ENCODE peak calls at places on chromosomes 16 and 17, in nine cellular contexts. M is PC-9, O is tibial artery, D is adrenal gland, R is thoracic aorta, K is DND-41, V is ovary, W is testis, E is pancreas. C is an unnamed sample.

GRCh38 chr17:73432624-73433190 is 120.9 kb upstream of the CDC42EP4 start:
- DNase-seq in W (no peak), D (no peak), M (no peak), K (no peak), O (no peak), V (no peak), R (no peak), E (no peak), C (no peak)

GRCh38 chr17:72182256-72182890 is 61.6 kb downstream of the SOX9 start:
- DNase-seq in O (no peak), E (no peak), V (no peak), M (no peak), R (no peak), K (no peak), D (no peak), W (no peak), C (no peak)

GRCh38 chr16:77591347-77591746 is 131.0 kb upstream of the NUDT7 start:
- DNase-seq in M (no peak), K (no peak), V (no peak), D (no peak), E (no peak), W (no peak), O (no peak), R (no peak), C (no peak)

GRCh38 chr16:68000450-68000849 is 1.2 kb upstream of the DPEP2 start:
- DNase-seq in O (no peak), V (no peak), W (no peak), R (no peak), M (no peak), K (no peak), E (no peak), D (no peak), C (peak; percentile 6)

GRCh38 chr16:86676216-86676800 is 98.0 kb downstream of the FOXL1 start:
- DNase-seq in R (no peak), M (no peak), D (no peak), W (no peak), E (no peak), V (no peak), K (no peak), O (no peak), C (no peak)

GRCh38 chr17:60134396-60135159 is 15.2 kb upstream of the CA4 start:
- DNase-seq in W (peak; percentile 9), D (no peak), V (peak; percentile 13), R (no peak), K (no peak), M (no peak), E (peak; percentile 3), O (peak; percentile 55), C (peak; percentile 47)

GRCh38 chr17:81439926-81440450 is 44.7 kb downstream of the BAHCC1 start:
- DNase-seq in M (no peak), E (no peak), W (no peak), O (no peak), D (no peak), V (no peak), K (no peak), R (no peak), C (no peak)

GRCh38 chr16:16112450-16113053 is 110.7 kb downstream of the ABCC6 start:
- DNase-seq in O (no peak), W (no peak), M (no peak), E (no peak), D (no peak), K (no peak), V (no peak), R (no peak), C (no peak)

GRCh38 chr16:680967-681745 is 946 bp downstream of the STUB1 start:
- DNase-seq in V (peak; percentile 76), M (no peak), R (no peak), W (peak; percentile 64), O (no peak), K (no peak), E (no peak), D (peak; percentile 78), C (peak; percentile 63)

GRCh38 chr16:5851583-5851982 is 754.0 kb upstream of the EEF2KMT start:
- DNase-seq in E (no peak), V (no peak), O (no peak), K (no peak), W (no peak), D (no peak), R (no peak), M (peak; percentile 39), C (no peak)

GRCh38 chr16:23469814-23470213 is 16.8 kb upstream of the COG7 start:
- DNase-seq in E (peak; percentile 36), M (peak; percentile 81), O (no peak), R (no peak), K (no peak), D (no peak), W (no peak), V (no peak), C (peak; percentile 7)

GRCh38 chr17:37483311-37484039 is 6.2 kb upstream of the DUSP14 start:
- DNase-seq in E (no peak), V (no peak), D (no peak), O (no peak), K (no peak), W (no peak), R (no peak), M (peak; percentile 35), C (peak; percentile 86)

GRCh38 chr17:30477083-30477757 is at the start of gene GOSR1:
- DNase-seq in W (peak; percentile 98), O (peak; percentile 96), E (peak; percentile 90), K (peak; percentile 93), V (peak; percentile 92), M (peak; percentile 86), R (peak; percentile 68), D (peak; percentile 92), C (peak; percentile 97)

GRCh38 chr16:694187-694862 is 4.1 kb upstream of the WDR24 start:
- DNase-seq in K (no peak), O (no peak), R (no peak), E (no peak), M (no peak), V (no peak), W (no peak), D (no peak), C (no peak)

GRCh38 chr17:17350491-17351355 is 47.5 kb downstream of the NT5M start:
- DNase-seq in O (peak; percentile 59), R (no peak), D (no peak), W (no peak), E (no peak), M (no peak), V (no peak), K (no peak), C (peak; percentile 14)
- H3K4me1 ChIP-seq in O (peaks cover 13% of the 10 kb centered on the region), R (no peaks in the 10 kb centered on the region), D (no peaks in the 10 kb centered on the region), W (no peaks in the 10 kb centered on the region), E (no peaks in the 10 kb centered on the region), M (no peaks in the 10 kb centered on the region), V (peaks cover 2% of the 10 kb centered on the region), K (peaks cover 11% of the 10 kb centered on the region), C (no peaks in the 10 kb centered on the region)

GRCh38 chr16:57533618-57534336 is 2.6 kb downstream of the CCDC102A start:
- DNase-seq in K (peak; percentile 84), W (peak; percentile 16), V (peak; percentile 60), D (peak; percentile 39), R (no peak), O (peak; percentile 68), E (no peak), M (no peak), C (peak; percentile 63)

GRCh38 chr16:57534881-57535658 is 1.3 kb downstream of the CCDC102A start:
- DNase-seq in R (no peak), K (no peak), D (peak; percentile 35), O (peak; percentile 70), M (no peak), V (peak; percentile 68), E (no peak), W (peak; percentile 10), C (no peak)

GRCh38 chr16:57535680-57536305 is 578 bp downstream of the CCDC102A start:
- DNase-seq in E (peak; percentile 95), W (peak; percentile 95), D (peak; percentile 97), V (peak; percentile 98), O (peak; percentile 97), K (peak; percentile 91), M (peak; percentile 62), R (peak; percentile 74), C (peak; percentile 94)

GRCh38 chr16:57533366-57533617 is 3.1 kb downstream of the CCDC102A start:
- DNase-seq in E (no peak), O (peak; percentile 62), R (no peak), W (no peak), D (no peak), M (no peak), V (peak; percentile 42), K (no peak), C (no peak)

DNA sequence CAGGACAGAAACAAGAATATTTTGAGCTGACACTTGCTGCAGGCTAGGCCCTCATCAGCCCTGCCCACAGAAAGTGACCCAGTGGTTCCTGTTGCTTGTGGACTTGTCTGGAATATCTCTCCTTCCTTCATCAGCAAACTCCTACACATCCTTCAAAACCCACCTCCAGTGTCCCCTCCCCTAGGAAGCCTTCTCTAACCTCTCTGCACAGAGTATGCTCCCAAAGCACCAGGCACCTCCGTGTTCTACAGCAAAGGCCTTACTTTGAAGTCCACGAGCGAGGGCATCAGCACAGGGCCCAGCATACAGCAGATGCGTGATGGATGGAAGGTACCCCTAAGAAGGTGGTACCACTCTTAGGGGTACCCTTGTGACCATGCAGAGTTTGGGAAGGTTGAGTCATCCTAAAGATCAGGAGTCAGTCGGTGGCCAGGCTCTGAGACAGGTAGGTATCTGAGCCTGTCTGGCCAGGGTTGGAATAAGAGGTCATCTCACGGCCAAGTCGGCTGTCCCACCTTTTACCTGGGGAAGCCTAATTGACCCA is 2.0 kb downstream of the CCDC102A start:
- DNase-seq in O (no peak), D (peak; percentile 13), R (no peak), V (no peak), E (no peak), M (no peak), W (peak; percentile 12), K (no peak), C (no peak)
- H3K4me1 ChIP-seq in O (peaks cover 66% of the 10 kb centered on the region), D (peaks cover 40% of the 10 kb centered on the region), R (peaks cover 26% of the 10 kb centered on the region), V (peaks cover 9% of the 10 kb centered on the region), E (no peaks in the 10 kb centered on the region), M (no peaks in the 10 kb centered on the region), W (peaks cover 35% of the 10 kb centered on the region), K (peaks cover 52% of the 10 kb centered on the region), C (peaks cover 23% of the 10 kb centered on the region)

DNA sequence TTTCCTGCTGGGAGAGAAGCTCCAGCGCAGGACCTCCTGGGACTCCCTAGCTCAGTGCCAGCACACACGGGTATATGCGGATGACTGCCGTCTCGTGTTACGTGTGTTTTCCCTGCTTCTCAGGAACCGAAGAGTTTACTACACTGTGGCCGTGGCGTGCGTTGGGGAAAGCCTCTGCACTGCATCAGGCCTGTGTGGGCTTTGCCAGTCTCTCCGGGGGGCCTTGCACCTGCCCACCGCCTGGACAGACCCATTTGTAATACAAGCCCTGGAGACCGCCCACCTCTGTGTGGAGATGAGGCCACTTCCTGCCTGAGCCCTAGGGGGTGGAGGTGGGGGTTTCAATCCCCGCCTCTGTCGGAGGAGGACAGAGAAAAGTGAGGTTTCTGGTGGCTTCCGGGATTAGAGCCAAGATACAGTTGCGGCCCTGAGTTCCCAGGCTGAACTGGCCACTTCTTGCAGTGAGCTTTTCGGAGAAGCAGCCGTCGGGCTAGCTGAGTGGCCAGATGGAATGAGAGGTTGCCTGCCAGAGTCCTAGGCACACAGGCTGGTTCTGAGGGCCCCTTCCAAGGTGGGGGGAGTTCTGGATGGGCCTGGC is 43.4 kb upstream of the GSE1 start:
- DNase-seq in D (no peak), O (no peak), E (peak; percentile 37), K (peak; percentile 92), W (peak; percentile 74), R (no peak), V (no peak), M (no peak), C (peak; percentile 82)
- H3K4me1 ChIP-seq in D (peaks cover 47% of the 10 kb centered on the region), O (peaks cover 38% of the 10 kb centered on the region), E (peaks cover 26% of the 10 kb centered on the region), K (peaks cover 40% of the 10 kb centered on the region), W (peaks cover 45% of the 10 kb centered on the region), R (peaks cover 12% of the 10 kb centered on the region), V (peaks cover 13% of the 10 kb centered on the region), M (peaks cover 28% of the 10 kb centered on the region), C (peaks cover 61% of the 10 kb centered on the region)

GRCh38 chr17:56545056-56545455 is 48.4 kb upstream of the NOG start:
- DNase-seq in O (no peak), K (no peak), R (no peak), W (no peak), D (no peak), M (no peak), V (no peak), E (no peak), C (no peak)
- H3K4me1 ChIP-seq in O (no peaks in the 10 kb centered on the region), K (no peaks in the 10 kb centered on the region), R (no peaks in the 10 kb centered on the region), W (no peaks in the 10 kb centered on the region), D (no peaks in the 10 kb centered on the region), M (no peaks in the 10 kb centered on the region), V (no peaks in the 10 kb centered on the region), E (no peaks in the 10 kb centered on the region), C (peaks cover 17% of the 10 kb centered on the region)

C was measured in cardiac muscle cell.